ENCODE peak calls at places on chromosomes 1 and 21, in seven cellular contexts. One of them, this sample, is unnamed.

GRCh38 chr1:47941609-47942237 is 55.5 kb downstream of the TRABD2B start:
- DNase-seq in ACHN: peak; percentile 80
- DNase-seq in activated T-helper 2 cell treated with anti-CD3 and anti-CD28 coated beads, Interferon-gamma antibody, Interleukin-2, Interleukin-4, amounts not matched to agents 10 μg/mL and 5 μg/mL and 100 μg/mL, durations not matched to agents 14 hours and 24 hours and 36 hours: no peak
- DNase-seq in activated CD8-positive, alpha-beta memory T cell treated with anti-CD3 and anti-CD28 coated beads, Interleukin-2, amount 10 ng/mL, durations not matched to agents 7 days and 5 days: no peak
- DNase-seq in activated CD4-positive, alpha-beta T cell treated with anti-CD3 and anti-CD28 coated beads, Interleukin-2, amount 50 U/mL, for 1 hour: no peak
- DNase-seq in GM10248: no peak
- DNase-seq in amniotic stem cell: no peak
- DNase-seq in this sample: peak; percentile 20

GRCh38 chr1:93171549-93172050 is 8.6 kb downstream of the TMED5 start:
- DNase-seq in GM10248: no peak
- DNase-seq in amniotic stem cell: no peak
- DNase-seq in activated CD4-positive, alpha-beta T cell treated with anti-CD3 and anti-CD28 coated beads, Interleukin-2, amount 50 U/mL, for 1 hour: no peak
- DNase-seq in activated T-helper 2 cell treated with anti-CD3 and anti-CD28 coated beads, Interferon-gamma antibody, Interleukin-2, Interleukin-4, amounts not matched to agents 10 μg/mL and 5 μg/mL and 100 μg/mL, durations not matched to agents 14 hours and 24 hours and 36 hours: no peak
- DNase-seq in activated CD8-positive, alpha-beta memory T cell treated with anti-CD3 and anti-CD28 coated beads, Interleukin-2, amount 10 ng/mL, durations not matched to agents 7 days and 5 days: no peak
- DNase-seq in ACHN: no peak
- DNase-seq in this sample: no peak

GRCh38 chr1:67732750-67733151 is 47.8 kb downstream of the GADD45A start:
- DNase-seq in amniotic stem cell: no peak
- DNase-seq in activated CD4-positive, alpha-beta T cell treated with anti-CD3 and anti-CD28 coated beads, Interleukin-2, amount 50 U/mL, for 1 hour: no peak
- DNase-seq in activated CD8-positive, alpha-beta memory T cell treated with anti-CD3 and anti-CD28 coated beads, Interleukin-2, amount 10 ng/mL, durations not matched to agents 7 days and 5 days: no peak
- DNase-seq in GM10248: peak; percentile 32
- DNase-seq in ACHN: no peak
- DNase-seq in activated T-helper 2 cell treated with anti-CD3 and anti-CD28 coated beads, Interferon-gamma antibody, Interleukin-2, Interleukin-4, amounts not matched to agents 10 μg/mL and 5 μg/mL and 100 μg/mL, durations not matched to agents 14 hours and 24 hours and 36 hours: no peak
- DNase-seq in this sample: peak; percentile 52

GRCh38 chr1:53130878-53131589 is 11.4 kb downstream of the SLC1A7 start:
- DNase-seq in activated T-helper 2 cell treated with anti-CD3 and anti-CD28 coated beads, Interferon-gamma antibody, Interleukin-2, Interleukin-4, amounts not matched to agents 10 μg/mL and 5 μg/mL and 100 μg/mL, durations not matched to agents 14 hours and 24 hours and 36 hours: no peak
- DNase-seq in ACHN: no peak
- DNase-seq in amniotic stem cell: no peak
- DNase-seq in GM10248: no peak
- DNase-seq in activated CD8-positive, alpha-beta memory T cell treated with anti-CD3 and anti-CD28 coated beads, Interleukin-2, amount 10 ng/mL, durations not matched to agents 7 days and 5 days: no peak
- DNase-seq in activated CD4-positive, alpha-beta T cell treated with anti-CD3 and anti-CD28 coated beads, Interleukin-2, amount 50 U/mL, for 1 hour: no peak
- DNase-seq in this sample: no peak

GRCh38 chr1:232992227-232992626 is 41.8 kb downstream of the NTPCR start:
- DNase-seq in GM10248: no peak
- DNase-seq in activated T-helper 2 cell treated with anti-CD3 and anti-CD28 coated beads, Interferon-gamma antibody, Interleukin-2, Interleukin-4, amounts not matched to agents 10 μg/mL and 5 μg/mL and 100 μg/mL, durations not matched to agents 14 hours and 24 hours and 36 hours: no peak
- DNase-seq in activated CD4-positive, alpha-beta T cell treated with anti-CD3 and anti-CD28 coated beads, Interleukin-2, amount 50 U/mL, for 1 hour: no peak
- DNase-seq in amniotic stem cell: no peak
- DNase-seq in activated CD8-positive, alpha-beta memory T cell treated with anti-CD3 and anti-CD28 coated beads, Interleukin-2, amount 10 ng/mL, durations not matched to agents 7 days and 5 days: no peak
- DNase-seq in ACHN: no peak
- DNase-seq in this sample: no peak

GRCh38 chr1:157090196-157090647 is 9.4 kb downstream of the ETV3L start:
- DNase-seq in activated CD8-positive, alpha-beta memory T cell treated with anti-CD3 and anti-CD28 coated beads, Interleukin-2, amount 10 ng/mL, durations not matched to agents 7 days and 5 days: peak; percentile 89
- DNase-seq in GM10248: peak; percentile 87
- DNase-seq in activated CD4-positive, alpha-beta T cell treated with anti-CD3 and anti-CD28 coated beads, Interleukin-2, amount 50 U/mL, for 1 hour: peak; percentile 90
- DNase-seq in activated T-helper 2 cell treated with anti-CD3 and anti-CD28 coated beads, Interferon-gamma antibody, Interleukin-2, Interleukin-4, amounts not matched to agents 10 μg/mL and 5 μg/mL and 100 μg/mL, durations not matched to agents 14 hours and 24 hours and 36 hours: peak; percentile 73
- DNase-seq in ACHN: peak; percentile 77
- DNase-seq in amniotic stem cell: peak; percentile 75
- DNase-seq in this sample: peak; percentile 95

GRCh38 chr1:215160351-215160750 is 77.8 kb downstream of the KCNK2 start:
- DNase-seq in activated CD8-positive, alpha-beta memory T cell treated with anti-CD3 and anti-CD28 coated beads, Interleukin-2, amount 10 ng/mL, durations not matched to agents 7 days and 5 days: no peak
- DNase-seq in activated CD4-positive, alpha-beta T cell treated with anti-CD3 and anti-CD28 coated beads, Interleukin-2, amount 50 U/mL, for 1 hour: no peak
- DNase-seq in ACHN: no peak
- DNase-seq in amniotic stem cell: no peak
- DNase-seq in activated T-helper 2 cell treated with anti-CD3 and anti-CD28 coated beads, Interferon-gamma antibody, Interleukin-2, Interleukin-4, amounts not matched to agents 10 μg/mL and 5 μg/mL and 100 μg/mL, durations not matched to agents 14 hours and 24 hours and 36 hours: no peak
- DNase-seq in GM10248: no peak
- DNase-seq in this sample: no peak

GRCh38 chr21:41358193-41359166 is 3.3 kb upstream of the MX2 start:
- DNase-seq in activated CD8-positive, alpha-beta memory T cell treated with anti-CD3 and anti-CD28 coated beads, Interleukin-2, amount 10 ng/mL, durations not matched to agents 7 days and 5 days: peak; percentile 35
- DNase-seq in ACHN: no peak
- DNase-seq in activated CD4-positive, alpha-beta T cell treated with anti-CD3 and anti-CD28 coated beads, Interleukin-2, amount 50 U/mL, for 1 hour: no peak
- DNase-seq in amniotic stem cell: no peak
- DNase-seq in GM10248: no peak
- DNase-seq in activated T-helper 2 cell treated with anti-CD3 and anti-CD28 coated beads, Interferon-gamma antibody, Interleukin-2, Interleukin-4, amounts not matched to agents 10 μg/mL and 5 μg/mL and 100 μg/mL, durations not matched to agents 14 hours and 24 hours and 36 hours: peak; percentile 7
- DNase-seq in this sample: no peak

GRCh38 chr1:36516372-36517018 is 33.8 kb upstream of the CSF3R start:
- DNase-seq in amniotic stem cell: peak; percentile 6
- DNase-seq in ACHN: peak; percentile 36
- DNase-seq in activated CD8-positive, alpha-beta memory T cell treated with anti-CD3 and anti-CD28 coated beads, Interleukin-2, amount 10 ng/mL, durations not matched to agents 7 days and 5 days: peak; percentile 58
- DNase-seq in GM10248: peak; percentile 84
- DNase-seq in activated CD4-positive, alpha-beta T cell treated with anti-CD3 and anti-CD28 coated beads, Interleukin-2, amount 50 U/mL, for 1 hour: peak; percentile 21
- DNase-seq in activated T-helper 2 cell treated with anti-CD3 and anti-CD28 coated beads, Interferon-gamma antibody, Interleukin-2, Interleukin-4, amounts not matched to agents 10 μg/mL and 5 μg/mL and 100 μg/mL, durations not matched to agents 14 hours and 24 hours and 36 hours: peak; percentile 25
- DNase-seq in this sample: peak; percentile 90

GRCh38 chr1:53115403-53116306 is 26.8 kb downstream of the SLC1A7 start:
- DNase-seq in activated T-helper 2 cell treated with anti-CD3 and anti-CD28 coated beads, Interferon-gamma antibody, Interleukin-2, Interleukin-4, amounts not matched to agents 10 μg/mL and 5 μg/mL and 100 μg/mL, durations not matched to agents 14 hours and 24 hours and 36 hours: no peak
- DNase-seq in GM10248: no peak
- DNase-seq in activated CD8-positive, alpha-beta memory T cell treated with anti-CD3 and anti-CD28 coated beads, Interleukin-2, amount 10 ng/mL, durations not matched to agents 7 days and 5 days: no peak
- DNase-seq in activated CD4-positive, alpha-beta T cell treated with anti-CD3 and anti-CD28 coated beads, Interleukin-2, amount 50 U/mL, for 1 hour: no peak
- DNase-seq in amniotic stem cell: no peak
- DNase-seq in ACHN: no peak
- DNase-seq in this sample: peak; percentile 99

GRCh38 chr1:205568469-205569361 is 63.1 kb downstream of the ELK4 start:
- DNase-seq in activated T-helper 2 cell treated with anti-CD3 and anti-CD28 coated beads, Interferon-gamma antibody, Interleukin-2, Interleukin-4, amounts not matched to agents 10 μg/mL and 5 μg/mL and 100 μg/mL, durations not matched to agents 14 hours and 24 hours and 36 hours: no peak
- DNase-seq in ACHN: peak; percentile 13
- DNase-seq in amniotic stem cell: no peak
- DNase-seq in GM10248: no peak
- DNase-seq in activated CD4-positive, alpha-beta T cell treated with anti-CD3 and anti-CD28 coated beads, Interleukin-2, amount 50 U/mL, for 1 hour: no peak
- DNase-seq in activated CD8-positive, alpha-beta memory T cell treated with anti-CD3 and anti-CD28 coated beads, Interleukin-2, amount 10 ng/mL, durations not matched to agents 7 days and 5 days: peak; percentile 34
- DNase-seq in this sample: peak; percentile 55

GRCh38 chr1:177270863-177271262 is 100.1 kb downstream of the BRINP2 start:
- DNase-seq in amniotic stem cell: no peak
- DNase-seq in ACHN: no peak
- DNase-seq in GM10248: no peak
- DNase-seq in activated T-helper 2 cell treated with anti-CD3 and anti-CD28 coated beads, Interferon-gamma antibody, Interleukin-2, Interleukin-4, amounts not matched to agents 10 μg/mL and 5 μg/mL and 100 μg/mL, durations not matched to agents 14 hours and 24 hours and 36 hours: no peak
- DNase-seq in activated CD4-positive, alpha-beta T cell treated with anti-CD3 and anti-CD28 coated beads, Interleukin-2, amount 50 U/mL, for 1 hour: no peak
- DNase-seq in activated CD8-positive, alpha-beta memory T cell treated with anti-CD3 and anti-CD28 coated beads, Interleukin-2, amount 10 ng/mL, durations not matched to agents 7 days and 5 days: no peak
- DNase-seq in this sample: no peak

GRCh38 chr1:206887701-206888100 is 9.5 kb upstream of the IL24 start:
- DNase-seq in activated CD4-positive, alpha-beta T cell treated with anti-CD3 and anti-CD28 coated beads, Interleukin-2, amount 50 U/mL, for 1 hour: no peak
- DNase-seq in GM10248: no peak
- DNase-seq in activated CD8-positive, alpha-beta memory T cell treated with anti-CD3 and anti-CD28 coated beads, Interleukin-2, amount 10 ng/mL, durations not matched to agents 7 days and 5 days: no peak
- DNase-seq in activated T-helper 2 cell treated with anti-CD3 and anti-CD28 coated beads, Interferon-gamma antibody, Interleukin-2, Interleukin-4, amounts not matched to agents 10 μg/mL and 5 μg/mL and 100 μg/mL, durations not matched to agents 14 hours and 24 hours and 36 hours: no peak
- DNase-seq in amniotic stem cell: no peak
- DNase-seq in ACHN: no peak
- DNase-seq in this sample: no peak

GRCh38 chr1:241250465-241250864 is 106.5 kb downstream of the RGS7 start:
- DNase-seq in amniotic stem cell: no peak
- DNase-seq in GM10248: no peak
- DNase-seq in activated CD8-positive, alpha-beta memory T cell treated with anti-CD3 and anti-CD28 coated beads, Interleukin-2, amount 10 ng/mL, durations not matched to agents 7 days and 5 days: no peak
- DNase-seq in activated CD4-positive, alpha-beta T cell treated with anti-CD3 and anti-CD28 coated beads, Interleukin-2, amount 50 U/mL, for 1 hour: no peak
- DNase-seq in activated T-helper 2 cell treated with anti-CD3 and anti-CD28 coated beads, Interferon-gamma antibody, Interleukin-2, Interleukin-4, amounts not matched to agents 10 μg/mL and 5 μg/mL and 100 μg/mL, durations not matched to agents 14 hours and 24 hours and 36 hours: no peak
- DNase-seq in ACHN: no peak
- DNase-seq in this sample: no peak

GRCh38 chr1:100347009-100347966 is 5.0 kb upstream of the CDC14A start:
- DNase-seq in GM10248: no peak
- DNase-seq in ACHN: no peak
- DNase-seq in amniotic stem cell: no peak
- DNase-seq in activated CD4-positive, alpha-beta T cell treated with anti-CD3 and anti-CD28 coated beads, Interleukin-2, amount 50 U/mL, for 1 hour: no peak
- DNase-seq in activated CD8-positive, alpha-beta memory T cell treated with anti-CD3 and anti-CD28 coated beads, Interleukin-2, amount 10 ng/mL, durations not matched to agents 7 days and 5 days: no peak
- DNase-seq in activated T-helper 2 cell treated with anti-CD3 and anti-CD28 coated beads, Interferon-gamma antibody, Interleukin-2, Interleukin-4, amounts not matched to agents 10 μg/mL and 5 μg/mL and 100 μg/mL, durations not matched to agents 14 hours and 24 hours and 36 hours: no peak
- DNase-seq in this sample: no peak

GRCh38 chr21:16954787-16955186 is 558.1 kb upstream of the CXADR start:
- DNase-seq in ACHN: no peak
- DNase-seq in GM10248: no peak
- DNase-seq in activated CD8-positive, alpha-beta memory T cell treated with anti-CD3 and anti-CD28 coated beads, Interleukin-2, amount 10 ng/mL, durations not matched to agents 7 days and 5 days: no peak
- DNase-seq in amniotic stem cell: no peak
- DNase-seq in activated CD4-positive, alpha-beta T cell treated with anti-CD3 and anti-CD28 coated beads, Interleukin-2, amount 50 U/mL, for 1 hour: no peak
- DNase-seq in activated T-helper 2 cell treated with anti-CD3 and anti-CD28 coated beads, Interferon-gamma antibody, Interleukin-2, Interleukin-4, amounts not matched to agents 10 μg/mL and 5 μg/mL and 100 μg/mL, durations not matched to agents 14 hours and 24 hours and 36 hours: no peak
- DNase-seq in this sample: peak; percentile 89

GRCh38 chr21:17784604-17785402 is 34.4 kb downstream of the C21orf91 start:
- DNase-seq in activated CD8-positive, alpha-beta memory T cell treated with anti-CD3 and anti-CD28 coated beads, Interleukin-2, amount 10 ng/mL, durations not matched to agents 7 days and 5 days: peak; percentile 68
- DNase-seq in activated CD4-positive, alpha-beta T cell treated with anti-CD3 and anti-CD28 coated beads, Interleukin-2, amount 50 U/mL, for 1 hour: no peak
- DNase-seq in activated T-helper 2 cell treated with anti-CD3 and anti-CD28 coated beads, Interferon-gamma antibody, Interleukin-2, Interleukin-4, amounts not matched to agents 10 μg/mL and 5 μg/mL and 100 μg/mL, durations not matched to agents 14 hours and 24 hours and 36 hours: no peak
- DNase-seq in amniotic stem cell: no peak
- DNase-seq in GM10248: peak; percentile 37
- DNase-seq in ACHN: no peak
- DNase-seq in this sample: no peak

GRCh38 chr1:212286437-212287131 is 1.4 kb downstream of the PPP2R5A start:
- DNase-seq in amniotic stem cell: no peak
- DNase-seq in activated CD8-positive, alpha-beta memory T cell treated with anti-CD3 and anti-CD28 coated beads, Interleukin-2, amount 10 ng/mL, durations not matched to agents 7 days and 5 days: no peak
- DNase-seq in activated CD4-positive, alpha-beta T cell treated with anti-CD3 and anti-CD28 coated beads, Interleukin-2, amount 50 U/mL, for 1 hour: no peak
- DNase-seq in activated T-helper 2 cell treated with anti-CD3 and anti-CD28 coated beads, Interferon-gamma antibody, Interleukin-2, Interleukin-4, amounts not matched to agents 10 μg/mL and 5 μg/mL and 100 μg/mL, durations not matched to agents 14 hours and 24 hours and 36 hours: no peak
- DNase-seq in ACHN: peak; percentile 45
- DNase-seq in GM10248: no peak
- DNase-seq in this sample: peak; percentile 38

GRCh38 chr1:231557898-231558710 is 29.6 kb downstream of the TSNAX start:
- DNase-seq in activated CD4-positive, alpha-beta T cell treated with anti-CD3 and anti-CD28 coated beads, Interleukin-2, amount 50 U/mL, for 1 hour: no peak
- DNase-seq in amniotic stem cell: peak; percentile 3
- DNase-seq in activated CD8-positive, alpha-beta memory T cell treated with anti-CD3 and anti-CD28 coated beads, Interleukin-2, amount 10 ng/mL, durations not matched to agents 7 days and 5 days: no peak
- DNase-seq in ACHN: no peak
- DNase-seq in activated T-helper 2 cell treated with anti-CD3 and anti-CD28 coated beads, Interferon-gamma antibody, Interleukin-2, Interleukin-4, amounts not matched to agents 10 μg/mL and 5 μg/mL and 100 μg/mL, durations not matched to agents 14 hours and 24 hours and 36 hours: no peak
- DNase-seq in GM10248: no peak
- DNase-seq in this sample: no peak

GRCh38 chr1:40849801-40850592 is 12.2 kb downstream of the CITED4 start:
- DNase-seq in activated CD8-positive, alpha-beta memory T cell treated with anti-CD3 and anti-CD28 coated beads, Interleukin-2, amount 10 ng/mL, durations not matched to agents 7 days and 5 days: peak; percentile 87
- DNase-seq in activated T-helper 2 cell treated with anti-CD3 and anti-CD28 coated beads, Interferon-gamma antibody, Interleukin-2, Interleukin-4, amounts not matched to agents 10 μg/mL and 5 μg/mL and 100 μg/mL, durations not matched to agents 14 hours and 24 hours and 36 hours: peak; percentile 73
- DNase-seq in ACHN: peak; percentile 46
- DNase-seq in GM10248: peak; percentile 81
- DNase-seq in activated CD4-positive, alpha-beta T cell treated with anti-CD3 and anti-CD28 coated beads, Interleukin-2, amount 50 U/mL, for 1 hour: peak; percentile 76
- DNase-seq in amniotic stem cell: peak; percentile 22
- DNase-seq in this sample: peak; percentile 72

GRCh38 chr1:83508485-83509151 is 490.3 kb downstream of the TTLL7 start:
- DNase-seq in activated CD4-positive, alpha-beta T cell treated with anti-CD3 and anti-CD28 coated beads, Interleukin-2, amount 50 U/mL, for 1 hour: peak; percentile 21
- DNase-seq in GM10248: peak; percentile 34
- DNase-seq in activated T-helper 2 cell treated with anti-CD3 and anti-CD28 coated beads, Interferon-gamma antibody, Interleukin-2, Interleukin-4, amounts not matched to agents 10 μg/mL and 5 μg/mL and 100 μg/mL, durations not matched to agents 14 hours and 24 hours and 36 hours: peak; percentile 61
- DNase-seq in amniotic stem cell: peak; percentile 79
- DNase-seq in activated CD8-positive, alpha-beta memory T cell treated with anti-CD3 and anti-CD28 coated beads, Interleukin-2, amount 10 ng/mL, durations not matched to agents 7 days and 5 days: peak; percentile 67
- DNase-seq in ACHN: no peak
- DNase-seq in this sample: no peak